ENCODE peak calls at places on chromosome 1, in five cellular contexts. W, S, J, D and I are unnamed samples.

GRCh38 chr1:109499081-109499480 is 5.2 kb downstream of the CYB561D1 start:
- DNase-seq in W (no peak), S (no peak), J (no peak), D (no peak), I (no peak)

GRCh38 chr1:230112131-230112701 is 45.2 kb downstream of the GALNT2 start:
- DNase-seq in W (no peak), S (no peak), J (peak), D (no peak), I (peak)

GRCh38 chr1:43557744-43558245 is 27.1 kb downstream of the PTPRF start:
- DNase-seq in W (peak), S (peak), J (no peak), D (peak), I (no peak)

GRCh38 chr1:41915786-41916571 is 2.7 kb downstream of the HIVEP3 start:
- DNase-seq in W (no peak), S (peak), J (no peak), D (peak), I (no peak)

GRCh38 chr1:112735752-112736151 is 20.6 kb upstream of the PPM1J start:
- DNase-seq in W (no peak), S (no peak), J (peak), D (no peak), I (no peak)

GRCh38 chr1:2132222-2133038 is 62.1 kb downstream of the FAAP20 start:
- DNase-seq in W (peak), S (peak), J (peak), D (no peak), I (no peak)

GRCh38 chr1:202058001-202058908 is 47.9 kb downstream of the ELF3 start:
- DNase-seq in W (no peak), S (no peak), J (peak), D (peak), I (no peak)

GRCh38 chr1:62381831-62382505 is 54.9 kb upstream of the USP1 start:
- DNase-seq in W (no peak), S (no peak), J (no peak), D (no peak), I (no peak)

GRCh38 chr1:171286032-171286705 is 27.8 kb upstream of the FMO4 start:
- DNase-seq in W (no peak), S (no peak), J (peak), D (no peak), I (no peak)

GRCh38 chr1:240539031-240539430 is 72.9 kb downstream of the GREM2 start:
- DNase-seq in W (no peak), S (no peak), J (no peak), D (no peak), I (no peak)

GRCh38 chr1:88061830-88062177 is 622.3 kb upstream of the PKN2 start:
- DNase-seq in W (no peak), S (no peak), J (peak), D (no peak), I (no peak)

GRCh38 chr1:41673806-41674205 is 189.3 kb upstream of the EDN2 start:
- DNase-seq in W (peak), S (no peak), J (peak), D (no peak), I (no peak)

GRCh38 chr1:26077524-26077923 is 10.1 kb upstream of the TRIM63 start:
- DNase-seq in W (no peak), S (no peak), J (no peak), D (no peak), I (no peak)

GRCh38 chr1:47002211-47002610 is 21.3 kb upstream of the CYP4X1 start:
- DNase-seq in W (no peak), S (no peak), J (no peak), D (no peak), I (no peak)

GRCh38 chr1:42386051-42386450 is 5.5 kb downstream of the RIMKLA start:
- DNase-seq in W (no peak), S (no peak), J (no peak), D (no peak), I (no peak)

GRCh38 chr1:47534417-47534816 is 96.6 kb downstream of the FOXD2 start:
- DNase-seq in W (no peak), S (no peak), J (no peak), D (no peak), I (no peak)

GRCh38 chr1:223248787-223249175 is 105.7 kb upstream of the TLR5 start:
- DNase-seq in W (no peak), S (no peak), J (no peak), D (peak), I (no peak)

GRCh38 chr1:213605732-213606131 is 382.0 kb upstream of the PROX1 start:
- DNase-seq in W (no peak), S (no peak), J (no peak), D (no peak), I (no peak)

GRCh38 chr1:235483090-235483489 is 21.2 kb downstream of the B3GALNT2 start:
- DNase-seq in W (no peak), S (no peak), J (no peak), D (no peak), I (no peak)

GRCh38 chr1:3702990-3703728 is 49.1 kb upstream of the CCDC27 start:
- DNase-seq in W (no peak), S (no peak), J (peak), D (no peak), I (no peak)

GRCh38 chr1:26744075-26744958 is 43.4 kb upstream of the PIGV start:
- DNase-seq in W (peak), S (peak), J (peak), D (peak), I (peak)

GRCh38 chr1:53585565-53585964 is 126.4 kb downstream of the DMRTB1 start:
- DNase-seq in W (peak), S (no peak), J (no peak), D (peak), I (no peak)

GRCh38 chr1:222768592-222768991 is 31.6 kb downstream of the FAM177B start:
- DNase-seq in W (no peak), S (no peak), J (no peak), D (no peak), I (no peak)

GRCh38 chr1:240151126-240151735 is 59.5 kb downstream of the FMN2 start:
- DNase-seq in W (no peak), S (no peak), J (no peak), D (no peak), I (peak)

DNA sequence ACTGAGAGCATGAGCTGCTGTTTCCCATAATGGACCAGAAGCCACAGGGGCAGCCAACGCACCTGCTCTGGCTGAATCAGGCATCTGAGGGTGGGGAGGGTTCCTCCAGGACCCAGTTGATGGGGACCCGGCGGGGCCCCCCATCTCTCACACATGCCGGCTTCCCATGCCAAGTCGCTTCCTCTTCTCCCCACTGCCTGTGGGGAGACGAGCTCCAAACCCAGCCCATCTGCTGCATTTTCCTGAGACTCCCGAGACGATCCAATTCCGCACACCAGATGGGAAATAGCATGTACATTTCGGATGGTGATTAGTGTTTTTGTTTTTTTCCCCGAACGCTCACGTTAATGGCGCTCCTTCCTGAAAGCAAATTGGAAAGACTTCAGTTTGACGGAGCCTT is 13.2 kb upstream of the GRIK3 start:
- DNase-seq in W (no peak), S (no peak), J (no peak), D (no peak), I (no peak)
- H3K27ac ChIP-seq in W (no peak), S (no peak), J (no peak), D (no peak), I (no peak)

GRCh38 chr1:156474966-156475365 is 25.6 kb downstream of the MEF2D start:
- DNase-seq in W (peak), S (no peak), J (no peak), D (no peak), I (no peak)
- H3K27ac ChIP-seq in W (no peak), S (no peak), J (peak), D (peak), I (peak)

DNA sequence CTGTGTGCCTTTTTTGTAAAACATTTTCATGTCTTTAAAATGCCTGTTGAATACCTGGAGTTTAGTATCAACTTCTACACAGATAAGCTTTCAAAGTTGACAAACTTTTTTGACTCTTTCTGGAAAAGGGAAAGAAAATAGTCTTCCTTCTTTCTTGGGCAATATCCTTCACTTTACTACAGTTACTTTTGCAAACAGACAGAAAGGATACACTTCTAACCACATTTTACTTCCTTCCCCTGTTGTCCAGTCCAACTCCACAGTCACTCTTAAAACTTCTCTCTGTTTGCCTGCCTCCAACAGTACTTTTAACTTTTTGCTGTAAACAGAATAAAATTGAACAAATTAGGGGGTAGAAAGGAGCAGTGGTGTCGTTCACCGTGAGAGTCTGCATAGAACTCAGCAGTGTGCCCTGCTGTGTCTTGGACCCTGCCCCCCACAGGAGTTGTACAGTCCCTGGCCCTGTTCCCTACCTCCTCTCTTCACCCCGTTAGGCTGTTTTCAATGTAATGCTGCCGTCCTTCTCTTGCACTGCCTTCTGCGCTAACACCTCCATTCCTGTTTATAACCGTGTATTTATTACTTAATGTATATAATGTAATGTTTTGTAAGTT is 160.8 kb upstream of the SGIP1 start:
- DNase-seq in W (no peak), S (no peak), J (no peak), D (no peak), I (no peak)
- H3K27ac ChIP-seq in W (peak), S (peak), J (peak), D (peak), I (peak)

DNA sequence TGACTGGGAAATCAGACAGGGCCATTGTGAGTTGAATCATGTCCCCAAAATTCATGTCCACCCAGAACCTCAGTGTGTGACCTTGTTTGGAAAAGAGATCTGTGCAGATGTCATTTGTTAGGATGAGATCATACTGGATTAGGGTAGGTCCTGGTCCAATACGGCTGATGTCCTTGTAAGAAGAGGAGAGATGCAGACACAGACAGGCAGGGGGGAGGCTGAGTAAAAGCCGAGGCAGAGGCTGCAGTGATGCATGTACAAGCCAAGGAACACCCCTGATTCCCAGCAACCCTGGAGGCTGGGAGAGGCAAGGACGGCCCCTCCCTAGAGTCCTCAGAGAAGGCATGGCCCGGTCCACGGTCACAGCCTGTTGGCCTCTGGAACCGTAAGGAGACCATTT is 15.9 kb upstream of the NPPB start:
- DNase-seq in W (no peak), S (no peak), J (no peak), D (no peak), I (no peak)
- H3K27ac ChIP-seq in W (no peak), S (peak), J (no peak), D (no peak), I (no peak)

GRCh38 chr1:227925582-227926198 is 22.0 kb downstream of the WNT9A start:
- DNase-seq in W (no peak), S (no peak), J (no peak), D (no peak), I (no peak)
- H3K27ac ChIP-seq in W (no peak), S (no peak), J (no peak), D (no peak), I (no peak)